ENCODE peak calls at places on chromosome 20, in nine cellular contexts. O is H9, Q is fibroblast of lung, X is choroid plexus epithelial cell, H is colonic mucosa, L is astrocyte of the cerebellum, E is psoas muscle, J is kidney, C is foreskin keratinocyte. S is an unnamed sample.

GRCh38 chr20:25418779-25419178 is 11.3 kb downstream of the GINS1 start:
- DNase-seq in L (no peak), E (no peak), J (no peak), Q (no peak), O (no peak), X (peak), H (no peak), C (no peak), S (no peak)

GRCh38 chr20:952196-952795 is 36.2 kb upstream of the ANGPT4 start:
- DNase-seq in O (no peak), H (no peak), E (no peak), J (no peak), X (no peak), Q (no peak), C (no peak), L (no peak), S (no peak)

GRCh38 chr20:642398-643174 is 10.4 kb downstream of the SRXN1 start:
- DNase-seq in Q (no peak), X (no peak), C (no peak), L (no peak), H (no peak), O (peak), J (no peak), E (no peak), S (no peak)

GRCh38 chr20:11569163-11569562 is 348.5 kb upstream of the BTBD3 start:
- DNase-seq in X (no peak), C (no peak), Q (no peak), J (peak), O (peak), L (no peak), H (no peak), E (no peak), S (no peak)

GRCh38 chr20:1377984-1378742 is 14.7 kb downstream of the FKBP1A start:
- DNase-seq in C (peak), J (no peak), O (no peak), L (no peak), E (no peak), Q (no peak), X (peak), H (no peak), S (no peak)

GRCh38 chr20:38117635-38118034 is 47.4 kb downstream of the TGM2 start:
- DNase-seq in C (peak), O (no peak), L (no peak), H (no peak), J (no peak), X (peak), E (no peak), Q (no peak), S (peak)

GRCh38 chr20:10861086-10861485 is 187.3 kb upstream of the JAG1 start:
- DNase-seq in H (no peak), E (no peak), O (no peak), L (peak), Q (peak), X (peak), C (peak), J (no peak), S (peak)

GRCh38 chr20:58550661-58551060 is 35.5 kb upstream of the APCDD1L start:
- DNase-seq in H (peak), X (peak), L (peak), E (no peak), J (no peak), C (no peak), Q (peak), O (peak), S (peak)

GRCh38 chr20:36687850-36688249 is 41.9 kb upstream of the SLA2 start:
- DNase-seq in X (no peak), H (no peak), E (no peak), O (no peak), J (no peak), L (no peak), C (no peak), Q (no peak), S (no peak)

GRCh38 chr20:41553142-41553879 is 64.9 kb downstream of the CHD6 start:
- DNase-seq in Q (no peak), O (no peak), J (no peak), L (no peak), C (no peak), X (no peak), H (no peak), E (no peak), S (no peak)

GRCh38 chr20:62685781-62686555 is 22.7 kb upstream of the NTSR1 start:
- DNase-seq in E (no peak), Q (no peak), O (no peak), J (no peak), C (no peak), X (no peak), L (no peak), H (peak), S (no peak)

GRCh38 chr20:6882911-6883310 is 115.4 kb downstream of the BMP2 start:
- DNase-seq in E (no peak), Q (no peak), J (no peak), X (peak), L (peak), H (no peak), C (peak), O (no peak), S (peak)

GRCh38 chr20:63108247-63108646 is 101.5 kb upstream of the BHLHE23 start:
- DNase-seq in C (no peak), X (no peak), O (no peak), J (peak), E (no peak), Q (no peak), H (no peak), L (no peak), S (no peak)

GRCh38 chr20:40651121-40651520 is 37.9 kb downstream of the MAFB start:
- DNase-seq in L (peak), O (no peak), J (no peak), Q (peak), X (peak), E (no peak), C (peak), H (no peak), S (no peak)

GRCh38 chr20:42553374-42553773 is 636.3 kb downstream of the PTPRT start:
- DNase-seq in C (no peak), E (no peak), L (no peak), O (no peak), X (no peak), J (no peak), Q (no peak), H (no peak), S (no peak)

GRCh38 chr20:17568972-17569471 is 853 bp upstream of the DSTN start:
- DNase-seq in O (peak), Q (peak), J (peak), L (peak), E (peak), C (peak), H (peak), X (peak), S (peak)

GRCh38 chr20:34579191-34579661 is 20.7 kb downstream of the MAP1LC3A start:
- DNase-seq in Q (peak), L (peak), C (peak), J (peak), X (peak), H (peak), E (peak), O (no peak), S (no peak)
- TF ChIP-seq CTCF in Q (peak), L (peak), C (peak), J (peak), X (peak), H (peak), E (peak), O (no peak), S (peak)

GRCh38 chr20:15487682-15488081 is 1085.6 kb downstream of the KIF16B start:
- DNase-seq in L (no peak), O (no peak), J (no peak), Q (no peak), C (no peak), E (no peak), X (no peak), H (no peak), S (no peak)

GRCh38 chr20:15487030-15487429 is 1086.2 kb downstream of the KIF16B start:
- DNase-seq in J (no peak), O (no peak), Q (no peak), L (no peak), H (no peak), X (peak), E (no peak), C (no peak), S (no peak)

GRCh38 chr20:15494841-15495240 is 1078.4 kb downstream of the KIF16B start:
- DNase-seq in J (no peak), L (no peak), X (no peak), E (no peak), C (no peak), O (no peak), H (no peak), Q (no peak), S (no peak)

GRCh38 chr20:15496501-15497039 is 1076.7 kb downstream of the KIF16B start:
- DNase-seq in O (no peak), C (no peak), Q (no peak), L (no peak), J (no peak), X (no peak), H (no peak), E (no peak), S (no peak)

GRCh38 chr20:15491564-15491963 is 1081.7 kb downstream of the KIF16B start:
- DNase-seq in C (peak), X (no peak), L (no peak), J (no peak), E (no peak), O (peak), H (no peak), Q (no peak), S (no peak)
- TF ChIP-seq CTCF in C (peak), X (peak), L (peak), J (no peak), E (no peak), O (peak), H (peak), Q (no peak), S (peak)

GRCh38 chr20:44054118-44054517 is 132.9 kb downstream of the JPH2 start:
- DNase-seq in C (no peak), Q (no peak), J (no peak), L (no peak), H (no peak), O (no peak), X (no peak), E (no peak), S (no peak)

GRCh38 chr20:44053046-44053445 is 133.9 kb downstream of the JPH2 start:
- DNase-seq in J (no peak), L (no peak), X (no peak), Q (no peak), E (no peak), O (no peak), H (no peak), C (no peak), S (no peak)

GRCh38 chr20:44054849-44055248 is 132.1 kb downstream of the JPH2 start:
- DNase-seq in X (no peak), Q (no peak), J (no peak), L (no peak), E (no peak), O (no peak), H (no peak), C (no peak), S (no peak)

GRCh38 chr20:44057698-44058675 is 129.0 kb downstream of the JPH2 start:
- DNase-seq in O (no peak), X (no peak), E (no peak), J (no peak), L (peak), Q (peak), H (no peak), C (no peak), S (no peak)

GRCh38 chr20:44056010-44056698 is 130.8 kb downstream of the JPH2 start:
- DNase-seq in Q (no peak), H (no peak), L (no peak), E (no peak), C (no peak), X (peak), J (no peak), O (peak), S (no peak)
- TF ChIP-seq CTCF in Q (no peak), H (no peak), L (peak), E (peak), C (peak), X (peak), J (peak), O (peak), S (peak)

DNA sequence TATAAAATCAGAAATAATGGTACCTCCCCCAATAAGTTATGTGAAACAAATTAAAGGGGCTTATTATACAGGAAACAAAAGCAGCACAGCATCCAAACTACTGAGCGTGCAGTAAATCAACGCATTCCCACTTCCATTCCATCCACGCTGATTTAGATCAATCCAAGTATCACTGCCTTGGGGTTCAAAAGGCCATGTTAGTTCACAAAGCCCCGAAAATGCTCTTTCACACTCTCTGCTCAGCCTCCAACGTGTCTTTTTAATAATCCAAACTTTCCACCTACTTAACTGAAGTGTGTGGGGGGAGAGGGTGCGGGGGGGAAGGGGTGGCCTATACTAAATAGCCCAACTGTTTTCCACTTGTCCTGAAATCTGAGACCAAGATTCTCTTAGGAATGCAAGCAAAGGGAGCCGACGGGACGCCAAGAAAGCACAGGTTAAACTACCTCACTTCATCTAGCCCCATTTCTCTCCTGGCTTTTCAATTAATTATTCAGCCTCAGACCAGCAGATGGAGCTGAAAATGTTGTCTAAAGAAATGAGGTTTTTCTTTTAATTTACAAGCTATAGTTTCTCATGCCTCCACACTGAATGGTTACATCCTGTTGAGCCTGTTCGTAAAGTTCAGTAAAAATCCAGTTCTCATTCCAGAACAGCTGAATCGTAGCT is 1.1 kb upstream of the NXT1 start:
- DNase-seq in L (no peak), X (no peak), O (peak), C (no peak), Q (no peak), J (no peak), H (peak), E (no peak), S (no peak)
- TF ChIP-seq CTCF in L (peak), X (peak), O (peak), C (peak), Q (peak), J (peak), H (peak), E (peak), S (peak)

S was measured in retinal pigment epithelial cell.